ENCODE peak calls at places on chromosomes 4 and X, in five cellular contexts. S is BJ, F is cardiac muscle cell, B is tibial artery, H is GM23248. X is an unnamed sample.
A peak's percentile ranks its signal among the peaks of the same experiment; 100 is the strongest.

GRCh38 chr4:113835005-113835404 is 73.5 kb upstream of the CAMK2D start:
- DNase-seq in S (no peak), F (no peak), B (no peak), H (peak; percentile 81), X (peak; percentile 14)

GRCh38 chr4:34202154-34202553 is 2042.2 kb downstream of the ARAP2 start:
- DNase-seq in S (no peak), B (no peak), H (no peak), F (no peak), X (no peak)

GRCh38 chr4:7588002-7588401 is 153.3 kb upstream of the PSAPL1 start:
- DNase-seq in H (no peak), S (no peak), B (no peak), F (no peak), X (no peak)

GRCh38 chrX:19670854-19671620 is 155.7 kb upstream of the MAP3K15 start:
- DNase-seq in B (peak; percentile 22), S (no peak), H (peak; percentile 85), F (no peak), X (peak; percentile 59)

GRCh38 chr4:99383833-99384392 is 31.4 kb upstream of the ADH1C start:
- DNase-seq in B (peak; percentile 71), S (peak; percentile 98), F (no peak), H (peak; percentile 95), X (no peak)

GRCh38 chr4:24130637-24131036 is 240.8 kb upstream of the PPARGC1A start:
- DNase-seq in H (no peak), B (no peak), F (no peak), S (no peak), X (no peak)

GRCh38 chr4:78496021-78496643 is 55.4 kb upstream of the ANXA3 start:
- DNase-seq in B (no peak), S (no peak), H (no peak), F (no peak), X (no peak)

GRCh38 chrX:123859409-123859827 is 435 bp upstream of the XIAP start:
- DNase-seq in F (no peak), B (peak; percentile 61), H (no peak), S (no peak), X (no peak)

GRCh38 chrX:44343412-44343942 is at the start of gene EFHC2:
- DNase-seq in F (peak; percentile 26), S (no peak), B (peak; percentile 23), H (peak; percentile 68), X (no peak)

GRCh38 chr4:26671111-26671510 is 87.2 kb downstream of the TBC1D19 start:
- DNase-seq in H (no peak), S (no peak), F (no peak), B (no peak), X (no peak)

GRCh38 chr4:154854362-154854761 is 73.3 kb downstream of the RBM46 start:
- DNase-seq in S (no peak), H (peak; percentile 32), B (no peak), F (peak; percentile 8), X (no peak)

GRCh38 chrX:143634701-143635442 is 1.0 kb downstream of the SLITRK4 start:
- DNase-seq in H (no peak), B (no peak), F (peak; percentile 53), S (no peak), X (no peak)

GRCh38 chrX:36986231-36986630 is 21.9 kb upstream of the FAM47C start:
- DNase-seq in F (no peak), S (no peak), H (no peak), B (no peak), X (no peak)

GRCh38 chrX:108034725-108035124 is 10.1 kb upstream of the VSIG1 start:
- DNase-seq in H (no peak), B (no peak), F (no peak), S (no peak), X (no peak)

GRCh38 chrX:108032944-108033343 is 11.9 kb upstream of the VSIG1 start:
- DNase-seq in F (no peak), H (no peak), B (no peak), S (no peak), X (no peak)

GRCh38 chrX:108033890-108034289 is 11.0 kb upstream of the VSIG1 start:
- DNase-seq in H (peak; percentile 2), F (no peak), S (no peak), B (no peak), X (no peak)

DNA sequence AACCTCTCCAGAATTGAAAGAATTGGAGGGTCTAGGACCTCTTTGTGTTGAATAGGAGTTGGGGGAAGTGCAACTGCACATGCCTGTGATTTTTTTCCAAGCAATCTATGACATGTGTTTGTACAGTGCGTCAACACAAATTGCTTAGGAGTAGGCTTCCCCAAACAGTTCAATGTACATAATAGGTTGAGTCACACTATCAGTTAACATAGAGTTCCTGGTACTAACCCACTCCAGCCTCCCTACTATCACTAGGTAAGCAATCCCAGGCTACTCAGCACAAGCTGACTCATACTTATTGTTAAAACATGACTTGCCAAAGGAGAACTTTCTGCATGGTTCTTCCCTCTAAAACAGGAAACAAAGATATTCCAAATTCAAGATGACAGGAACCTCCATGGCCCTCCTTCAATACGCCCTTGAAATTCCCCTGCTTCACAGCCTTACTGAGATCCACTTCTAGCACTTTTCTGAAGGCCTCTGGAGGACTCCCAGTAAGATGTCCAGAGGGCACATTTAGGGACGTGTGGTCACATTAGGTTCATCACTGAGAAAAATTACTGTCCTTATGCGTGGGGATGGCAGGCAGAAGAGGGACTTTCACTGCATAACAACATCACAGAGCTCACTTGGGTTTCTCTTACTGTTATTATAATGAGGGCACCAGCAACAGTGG is 8.4 kb upstream of the VSIG1 start:
- DNase-seq in H (peak; percentile 43), S (no peak), B (no peak), F (no peak), X (peak; percentile 73)
- H3K27me3 ChIP-seq in H (no peaks in the 10 kb centered on the region), S (no peaks in the 10 kb centered on the region), B (no peaks in the 10 kb centered on the region), F (no peaks in the 10 kb centered on the region), X (no peaks in the 10 kb centered on the region)

DNA sequence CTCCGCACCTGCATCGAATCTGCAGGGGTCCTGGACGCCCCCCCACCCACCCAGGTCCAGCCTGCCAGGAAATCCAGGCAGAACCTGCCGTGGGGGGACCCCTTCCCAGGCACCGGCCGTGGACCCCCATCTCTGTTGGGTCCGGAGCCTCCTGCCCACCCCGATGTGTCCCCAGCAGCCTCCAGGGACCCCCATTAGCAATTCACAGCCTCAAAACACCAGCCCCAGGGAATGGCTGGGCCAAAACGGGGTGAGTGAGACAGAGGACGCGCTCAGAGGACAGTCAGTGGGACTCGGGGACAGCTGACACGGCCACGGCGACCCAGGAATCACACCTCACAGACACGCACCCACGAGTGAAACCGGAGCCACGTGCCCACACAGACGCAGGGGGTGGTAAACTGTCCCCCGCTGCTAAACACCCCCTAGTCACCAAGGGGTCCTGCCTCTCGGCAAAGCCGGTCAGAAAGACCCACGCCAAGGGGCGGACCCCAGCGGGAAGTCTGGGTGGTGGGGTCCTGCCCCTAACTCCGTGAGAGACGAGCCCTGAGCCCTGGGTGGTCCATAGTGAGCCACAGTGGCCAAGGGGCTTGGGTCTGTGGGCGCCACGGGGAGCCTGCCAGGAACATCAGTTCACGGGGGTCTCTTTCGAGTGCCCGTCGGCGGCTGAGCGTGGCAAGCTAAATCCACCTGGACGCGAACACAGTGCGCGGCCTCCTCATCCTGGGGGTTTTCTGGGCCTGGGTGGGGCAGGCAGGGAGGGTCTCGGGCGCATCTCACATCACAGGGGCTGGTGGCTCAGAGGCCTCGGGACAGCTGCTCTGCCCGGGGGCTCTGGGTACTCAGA is 126.5 kb upstream of the NKX1-1 start:
- DNase-seq in S (no peak), B (no peak), H (no peak), F (no peak), X (no peak)
- H3K27me3 ChIP-seq in S (peaks cover 19% of the 10 kb centered on the region), B (no peaks in the 10 kb centered on the region), H (peaks cover 51% of the 10 kb centered on the region), F (peaks cover 20% of the 10 kb centered on the region), X (peaks cover 53% of the 10 kb centered on the region)

GRCh38 chrX:112218388-112218787 is 135.8 kb upstream of the TRPC5 start:
- DNase-seq in F (no peak), H (no peak), S (no peak), B (no peak), X (no peak)

GRCh38 chrX:112223391-112223790 is 140.8 kb upstream of the TRPC5 start:
- DNase-seq in S (no peak), F (no peak), H (no peak), B (no peak), X (no peak)
- H3K27me3 ChIP-seq in S (no peaks in the 10 kb centered on the region), F (no peaks in the 10 kb centered on the region), H (no peaks in the 10 kb centered on the region), B (no peaks in the 10 kb centered on the region), X (no peaks in the 10 kb centered on the region)

DNA sequence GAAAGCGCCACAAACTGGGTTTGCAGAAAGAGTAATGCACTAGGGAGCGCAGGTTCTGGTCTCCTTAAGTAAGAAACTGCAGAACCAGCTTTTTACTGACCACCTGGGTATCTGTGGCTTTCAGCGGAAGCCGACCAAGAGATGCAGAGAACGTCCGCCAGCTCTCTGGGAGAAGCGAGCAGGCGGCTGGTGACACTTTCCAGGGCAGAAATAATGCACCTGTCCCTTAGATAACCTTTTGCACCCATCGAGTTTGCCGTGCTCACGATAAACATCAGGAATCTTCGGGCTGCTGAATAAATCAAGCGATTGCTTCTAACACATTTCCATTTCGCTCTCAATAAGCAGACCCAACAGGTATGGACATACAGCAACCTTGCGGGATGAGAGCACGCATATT is 3.5 kb downstream of the ATOH1 start:
- DNase-seq in F (peak; percentile 10), H (no peak), B (no peak), S (no peak), X (no peak)
- H3K27me3 ChIP-seq in F (peaks cover 99% of the 10 kb centered on the region), H (peaks cover 78% of the 10 kb centered on the region), B (no peaks in the 10 kb centered on the region), S (peaks cover 25% of the 10 kb centered on the region), X (peaks cover 73% of the 10 kb centered on the region)

GRCh38 chr4:1211371-1211770 is 37.6 kb downstream of the CTBP1 start:
- DNase-seq in B (no peak), H (no peak), F (no peak), S (no peak), X (no peak)

GRCh38 chr4:1213336-1213995 is 35.5 kb downstream of the CTBP1 start:
- DNase-seq in F (no peak), S (no peak), H (no peak), B (no peak), X (no peak)

GRCh38 chr4:1211951-1212545 is 36.9 kb downstream of the CTBP1 start:
- DNase-seq in H (no peak), B (no peak), S (no peak), F (no peak), X (no peak)

GRCh38 chr4:1214101-1215095 is 34.5 kb downstream of the CTBP1 start:
- DNase-seq in H (no peak), S (no peak), F (no peak), B (no peak), X (no peak)

DNA sequence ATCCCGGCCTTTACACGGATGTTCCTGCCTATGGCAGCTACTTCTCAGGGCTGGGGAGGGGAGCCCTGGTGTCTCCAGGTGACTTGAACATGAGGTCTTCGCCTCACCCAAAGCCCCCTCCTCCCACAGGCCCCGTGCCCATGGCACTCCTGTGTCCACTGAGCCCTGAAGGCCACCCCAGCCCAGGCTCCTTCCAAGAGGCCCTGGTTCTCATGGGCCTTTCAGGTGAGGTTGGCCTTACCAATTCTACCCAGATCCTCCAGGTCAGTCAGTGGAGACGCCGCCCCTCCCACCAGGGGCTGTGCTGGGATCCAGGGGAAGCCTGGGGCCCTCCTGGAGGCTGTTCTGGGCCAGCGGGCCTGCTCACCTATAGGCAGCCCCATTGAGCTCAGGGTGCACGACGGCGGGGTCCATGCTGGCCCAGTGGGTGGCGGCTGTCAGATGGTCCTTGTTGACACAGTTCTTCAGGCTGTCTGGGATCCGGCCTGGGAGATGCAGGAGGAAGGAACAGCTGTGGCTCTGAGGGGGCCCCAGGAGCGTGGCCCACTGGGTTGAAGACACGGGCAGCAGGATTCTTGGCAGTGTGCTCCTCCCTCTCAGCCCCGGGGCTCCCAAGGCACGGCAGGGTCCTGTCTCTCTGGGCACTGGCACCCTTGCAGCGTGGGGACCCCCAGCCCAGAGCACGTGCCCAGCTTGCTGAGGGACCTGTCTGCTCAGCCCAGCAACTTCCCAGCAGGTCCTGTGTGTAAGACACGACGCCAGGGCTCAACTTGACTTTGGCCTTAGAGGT is 36.2 kb downstream of the CTBP1 start:
- DNase-seq in B (no peak), H (no peak), F (no peak), S (no peak), X (no peak)
- H3K27me3 ChIP-seq in B (no peaks in the 10 kb centered on the region), H (no peaks in the 10 kb centered on the region), F (no peaks in the 10 kb centered on the region), S (no peaks in the 10 kb centered on the region), X (no peaks in the 10 kb centered on the region)

GRCh38 chrX:69025802-69026301 is 139.4 kb downstream of the PJA1 start:
- DNase-seq in B (no peak), H (peak; percentile 28), S (no peak), F (no peak), X (peak; percentile 51)
- H3K27me3 ChIP-seq in B (no peaks in the 10 kb centered on the region), H (no peaks in the 10 kb centered on the region), S (no peaks in the 10 kb centered on the region), F (no peaks in the 10 kb centered on the region), X (no peaks in the 10 kb centered on the region)

X was measured in kidney epithelial cell.